ENCODE peak calls at places on chromosomes 5 and 9, in nine cellular contexts. H is pons; T is activated naive CD8-positive, alpha-beta T cell treated with anti-CD3 and anti-CD28 coated beads for 36 hours; G is activated naive CD4-positive, alpha-beta T cell treated with anti-CD3 and anti-CD28 coated beads, Interleukin-2, amount 50 U/mL, for 72 hours; Q is Ammon's horn; B is endodermal cell; M is adrenal gland; V is HEK293T; A is CD4-positive, alpha-beta T cell. J is an unnamed sample.

GRCh38 chr9:126805546-126806262 is 864 bp downstream of the ZBTB43 start:
- DNase-seq in H (peak), T (peak), G (peak), Q (peak), B (peak), M (peak), V (peak), A (peak), J (peak)

GRCh38 chr9:98962861-98963260 is 19.2 kb downstream of the COL15A1 start:
- DNase-seq in H (no peak), T (no peak), G (no peak), Q (no peak), B (peak), M (no peak), V (no peak), A (no peak), J (no peak)

GRCh38 chr5:39189297-39189955 is 29.9 kb downstream of the FYB1 start:
- DNase-seq in H (no peak), T (no peak), G (no peak), Q (no peak), B (no peak), M (no peak), V (no peak), A (no peak), J (no peak)

GRCh38 chr5:95731571-95732554 is 727 bp downstream of the RHOBTB3 start:
- DNase-seq in H (peak), T (no peak), G (peak), Q (peak), B (peak), M (peak), V (peak), A (peak), J (peak)

GRCh38 chr9:121949364-121949763 is 143.7 kb downstream of the TTLL11 start:
- DNase-seq in H (no peak), T (no peak), G (no peak), Q (no peak), B (no peak), M (no peak), V (no peak), A (no peak), J (no peak)

GRCh38 chr5:123344819-123345426 is 78.3 kb downstream of the CEP120 start:
- DNase-seq in H (peak), T (no peak), G (no peak), Q (peak), B (peak), M (peak), V (peak), A (no peak), J (peak)

GRCh38 chr5:2755811-2756210 is 4.3 kb upstream of the IRX2 start:
- DNase-seq in H (no peak), T (no peak), G (no peak), Q (no peak), B (no peak), M (no peak), V (no peak), A (no peak), J (no peak)

GRCh38 chr9:78601957-78602565 is 305.1 kb downstream of the PSAT1 start:
- DNase-seq in H (peak), T (no peak), G (peak), Q (peak), B (peak), M (no peak), V (peak), A (no peak), J (peak)

GRCh38 chr5:93349613-93350012 is 231.4 kb downstream of the NR2F1-AS1 start:
- DNase-seq in H (no peak), T (no peak), G (no peak), Q (no peak), B (no peak), M (no peak), V (no peak), A (no peak), J (no peak)

GRCh38 chr5:78287833-78288232 is 6.7 kb downstream of the AP3B1 start:
- DNase-seq in H (no peak), T (no peak), G (no peak), Q (no peak), B (no peak), M (peak), V (no peak), A (no peak), J (no peak)

GRCh38 chr5:112848116-112848811 is 12.8 kb upstream of the SRP19 start:
- DNase-seq in H (peak), T (no peak), G (no peak), Q (peak), B (peak), M (peak), V (peak), A (no peak), J (peak)

GRCh38 chr9:30732060-30732459 is 1652.4 kb upstream of the ACO1 start:
- DNase-seq in H (no peak), T (no peak), G (no peak), Q (no peak), B (peak), M (no peak), V (no peak), A (no peak), J (peak)

GRCh38 chr9:87545858-87546257 is 48.2 kb downstream of the DAPK1 start:
- DNase-seq in H (no peak), T (no peak), G (no peak), Q (no peak), B (no peak), M (no peak), V (no peak), A (no peak), J (no peak)

GRCh38 chr9:127132921-127133647 is 10.6 kb upstream of the ANGPTL2 start:
- DNase-seq in H (peak), T (no peak), G (no peak), Q (peak), B (peak), M (no peak), V (no peak), A (no peak), J (peak)

GRCh38 chr5:178388381-178389030 is 155.9 kb upstream of the PHYKPL start:
- DNase-seq in H (no peak), T (no peak), G (no peak), Q (no peak), B (peak), M (peak), V (no peak), A (no peak), J (no peak)

GRCh38 chr9:135348076-135348787 is 131.3 kb upstream of the PPP1R26 start:
- DNase-seq in H (no peak), T (no peak), G (no peak), Q (peak), B (no peak), M (no peak), V (no peak), A (no peak), J (no peak)

GRCh38 chr5:149018909-149019443 is 43.9 kb downstream of the SH3TC2 start:
- DNase-seq in H (no peak), T (no peak), G (no peak), Q (no peak), B (no peak), M (no peak), V (no peak), A (no peak), J (no peak)

GRCh38 chr5:122126177-122126701 is 3.1 kb upstream of the ZNF474 start:
- DNase-seq in H (no peak), T (no peak), G (no peak), Q (no peak), B (no peak), M (no peak), V (no peak), A (no peak), J (no peak)